ENCODE peak calls at places on chromosomes 1 and 21, in ten cellular contexts. I is amygdala; F is stomach; Q is neural crest cell; Z is effector memory CD4-positive, alpha-beta T cell; N is GM12892; Y is heart left ventricle; P is anterior cingulate cortex; O is GM23248; W is naive thymus-derived CD4-positive, alpha-beta T cell. C is an unnamed sample.

GRCh38 chr21:25845729-25846256 is 111.0 kb downstream of the GABPA start:
- DNase-seq in N (no peak), Y (no peak), W (no peak), Z (no peak), O (peak), F (no peak), I (no peak), Q (no peak), P (no peak), C (no peak)

GRCh38 chr1:214451591-214451990 is 99.8 kb downstream of the PTPN14 start:
- DNase-seq in F (no peak), Y (no peak), I (no peak), N (no peak), P (no peak), O (peak), Z (no peak), W (no peak), Q (no peak), C (no peak)

GRCh38 chr1:84851839-84852238 is 41.2 kb downstream of the LPAR3 start:
- DNase-seq in I (no peak), N (no peak), Y (no peak), O (peak), P (no peak), Z (no peak), W (no peak), Q (no peak), F (no peak), C (no peak)

GRCh38 chr21:45831991-45832740 is 149.4 kb upstream of the COL6A1 start:
- DNase-seq in Q (no peak), W (no peak), N (no peak), Y (no peak), F (no peak), O (peak), P (no peak), I (no peak), Z (no peak), C (no peak)

GRCh38 chr21:45088729-45089128 is 14.3 kb downstream of the ADARB1 start:
- DNase-seq in N (no peak), Z (no peak), Y (no peak), F (no peak), I (no peak), O (peak), Q (no peak), P (no peak), W (no peak), C (no peak)

GRCh38 chr1:89894210-89894668 is 73.4 kb downstream of the LRRC8D start:
- DNase-seq in Q (no peak), O (peak), P (no peak), Y (no peak), N (no peak), I (no peak), W (no peak), Z (no peak), F (no peak), C (no peak)

GRCh38 chr1:119853155-119853554 is 41.9 kb upstream of the REG4 start:
- DNase-seq in N (no peak), Z (no peak), F (no peak), W (no peak), O (no peak), Y (no peak), P (no peak), Q (no peak), I (no peak), C (no peak)

GRCh38 chr1:90616395-90616794 is 100.7 kb downstream of the BARHL2 start:
- DNase-seq in Q (no peak), W (no peak), Z (no peak), N (no peak), P (no peak), Y (no peak), O (peak), I (peak), F (no peak), C (peak)

GRCh38 chr1:67611841-67612240 is 73.2 kb upstream of the GADD45A start:
- DNase-seq in Z (no peak), O (no peak), Y (no peak), N (no peak), I (no peak), F (no peak), Q (no peak), W (no peak), P (no peak), C (no peak)

GRCh38 chr1:33864460-33865389 is 846 bp downstream of the HMGB4 start:
- DNase-seq in P (no peak), Z (no peak), Q (no peak), I (no peak), W (no peak), Y (no peak), N (no peak), O (no peak), F (no peak), C (no peak)

GRCh38 chr1:59107516-59107915 is 189.4 kb upstream of the FGGY start:
- DNase-seq in O (peak), Z (no peak), Y (peak), F (peak), I (peak), N (no peak), Q (no peak), W (no peak), P (no peak), C (peak)

GRCh38 chr21:44018813-44019567 is 6.9 kb downstream of the TRAPPC10 start:
- DNase-seq in P (no peak), W (no peak), N (no peak), I (no peak), F (no peak), Z (no peak), Y (no peak), Q (no peak), O (no peak), C (no peak)

GRCh38 chr1:84190455-84190854 is 46.4 kb downstream of the PRKACB start:
- DNase-seq in Q (no peak), N (no peak), Z (no peak), I (no peak), W (no peak), O (no peak), P (no peak), F (no peak), Y (no peak), C (no peak)

GRCh38 chr1:99786751-99787501 is 20.5 kb upstream of the FRRS1 start:
- DNase-seq in N (no peak), Z (no peak), W (no peak), Y (no peak), O (no peak), Q (no peak), I (no peak), P (no peak), F (no peak), C (no peak)

GRCh38 chr1:39204441-39205081 is at the start of gene MACF1:
- DNase-seq in N (no peak), W (no peak), Y (peak), Q (peak), P (peak), O (peak), Z (no peak), I (peak), F (peak), C (peak)

GRCh38 chr1:119611701-119612113 is 36.4 kb downstream of the ZNF697 start:
- DNase-seq in Z (peak), Y (peak), P (peak), F (peak), W (peak), I (peak), O (peak), Q (peak), N (peak), C (peak)

GRCh38 chr1:88698140-88698539 is 14.1 kb downstream of the PKN2 start:
- DNase-seq in Y (no peak), Z (no peak), W (no peak), F (no peak), Q (no peak), P (no peak), O (no peak), N (no peak), I (no peak), C (no peak)

GRCh38 chr1:119686661-119687060 is 25.1 kb upstream of the PHGDH start:
- DNase-seq in N (no peak), F (no peak), O (peak), Y (no peak), Z (no peak), I (no peak), Q (no peak), P (no peak), W (no peak), C (no peak)

GRCh38 chr1:176051902-176052518 is 155.1 kb downstream of the COP1 start:
- DNase-seq in N (no peak), Z (no peak), I (no peak), W (no peak), O (peak), Q (no peak), P (no peak), Y (no peak), F (no peak), C (no peak)

GRCh38 chr1:42784946-42785693 is at the start of gene TMEM269:
- DNase-seq in Y (no peak), Z (peak), F (peak), P (no peak), W (peak), I (peak), O (peak), Q (no peak), N (no peak), C (no peak)

GRCh38 chr21:44344541-44345183 is 5.5 kb upstream of the CFAP410 start:
- DNase-seq in Z (no peak), F (no peak), O (no peak), Q (no peak), Y (no peak), P (no peak), W (no peak), I (no peak), N (no peak), C (no peak)

GRCh38 chr21:25636727-25637126 is 2.3 kb upstream of the JAM2 start:
- DNase-seq in Z (no peak), N (no peak), P (no peak), I (no peak), Y (no peak), Q (no peak), O (peak), W (no peak), F (no peak), C (no peak)

GRCh38 chr1:234598974-234599616 is 10.9 kb downstream of the IRF2BP2 start:
- DNase-seq in O (no peak), Y (no peak), P (no peak), Z (no peak), N (no peak), Q (no peak), F (peak), I (no peak), W (no peak), C (no peak)

GRCh38 chr1:94654031-94654430 is 112.5 kb upstream of the F3 start:
- DNase-seq in W (no peak), Z (no peak), Q (no peak), F (no peak), Y (no peak), N (no peak), P (no peak), O (peak), I (no peak), C (no peak)

GRCh38 chr1:241635556-241636179 is 4.5 kb downstream of the CHML start:
- DNase-seq in I (no peak), Q (no peak), Y (no peak), W (no peak), F (no peak), Z (no peak), N (no peak), P (no peak), O (no peak), C (no peak)

GRCh38 chr1:173405281-173405680 is 71.9 kb upstream of the PRDX6 start:
- DNase-seq in N (no peak), I (no peak), F (no peak), Q (no peak), Y (no peak), W (no peak), Z (no peak), O (no peak), P (no peak), C (no peak)

GRCh38 chr1:159880435-159880834 is 18.0 kb upstream of the VSIG8 start:
- DNase-seq in I (no peak), F (no peak), Y (no peak), P (no peak), Q (no peak), Z (no peak), N (no peak), W (no peak), O (peak), C (no peak)

GRCh38 chr1:171873664-171874063 is 32.4 kb downstream of the DNM3 start:
- DNase-seq in P (no peak), N (no peak), Q (no peak), W (no peak), F (no peak), Y (no peak), O (no peak), Z (no peak), I (no peak), C (no peak)

GRCh38 chr1:101128211-101128727 is 102.7 kb upstream of the DPH5 start:
- DNase-seq in Q (no peak), Z (no peak), W (peak), I (no peak), N (no peak), P (no peak), O (no peak), Y (no peak), F (no peak), C (no peak)

GRCh38 chr1:65541161-65541560 is 120.7 kb downstream of the LEPR start:
- DNase-seq in F (no peak), Y (no peak), W (no peak), Q (no peak), Z (no peak), O (peak), N (no peak), I (no peak), P (no peak), C (no peak)

GRCh38 chr21:23542097-23542496 is 2065.2 kb downstream of the MRPL39 start:
- DNase-seq in F (no peak), O (no peak), N (no peak), Q (no peak), I (no peak), W (no peak), Z (no peak), P (no peak), Y (no peak), C (no peak)

GRCh38 chr21:16838330-16838729 is 674.5 kb upstream of the CXADR start:
- DNase-seq in Y (no peak), Z (no peak), F (no peak), I (no peak), W (no peak), Q (no peak), N (no peak), P (no peak), O (no peak), C (no peak)

C was measured in substantia nigra.